ENCODE peak calls at places on chromosomes 2 and 18, in seven cellular contexts. F is right lobe of liver, P is aorta, Z is MM.1S, S is pancreas, L is neuronal stem cell, I is right cardiac atrium. X is an unnamed sample.

GRCh38 chr2:36484454-36484853 is 113.5 kb downstream of the FEZ2 start:
- DNase-seq in S (no peak), I (no peak), F (no peak), Z (no peak), L (no peak), P (no peak), X (no peak)

GRCh38 chr2:181680937-181681811 is 857 bp upstream of the NEUROD1 start:
- DNase-seq in Z (no peak), P (no peak), F (no peak), S (no peak), I (no peak), L (no peak), X (no peak)

GRCh38 chr2:159790323-159790722 is 7.7 kb downstream of the CD302 start:
- DNase-seq in I (no peak), F (no peak), Z (no peak), P (no peak), S (no peak), L (no peak), X (no peak)

GRCh38 chr2:158507141-158507540 is 50.4 kb downstream of the PKP4 start:
- DNase-seq in L (no peak), S (no peak), P (no peak), I (no peak), F (no peak), Z (no peak), X (no peak)

GRCh38 chr2:177998006-177998405 is 74.6 kb downstream of the PDE11A start:
- DNase-seq in P (no peak), S (no peak), L (no peak), F (no peak), Z (no peak), I (no peak), X (no peak)

GRCh38 chr2:226520723-226521122 is 278.9 kb downstream of the IRS1 start:
- DNase-seq in F (no peak), P (no peak), S (no peak), Z (no peak), I (no peak), L (no peak), X (no peak)

GRCh38 chr2:101974663-101975062 is 17.1 kb upstream of the IL1R2 start:
- DNase-seq in Z (no peak), I (no peak), F (no peak), L (peak; percentile 46), P (no peak), S (no peak), X (no peak)

GRCh38 chr2:26735096-26735495 is 29.0 kb upstream of the SLC35F6 start:
- DNase-seq in F (no peak), P (no peak), I (peak; percentile 68), Z (no peak), L (no peak), S (no peak), X (no peak)

GRCh38 chr18:56148373-56148772 is 490.0 kb downstream of the TXNL1 start:
- DNase-seq in F (no peak), Z (no peak), S (no peak), P (no peak), L (no peak), I (no peak), X (no peak)

GRCh38 chr18:24201699-24202687 is 63.1 kb downstream of the CABYR start:
- DNase-seq in F (no peak), P (no peak), L (no peak), S (no peak), Z (no peak), I (no peak), X (no peak)
- H3K9me3 ChIP-seq in F (no peaks in the 10 kb centered on the region), P (no peaks in the 10 kb centered on the region), L (no peaks in the 10 kb centered on the region), S (no peaks in the 10 kb centered on the region), Z (no peaks in the 10 kb centered on the region), I (no peaks in the 10 kb centered on the region), X (no peaks in the 10 kb centered on the region)

GRCh38 chr2:173986805-173987204 is 21.6 kb upstream of the SP3 start:
- DNase-seq in I (peak; percentile 32), P (no peak), S (no peak), L (no peak), Z (no peak), F (no peak), X (peak; percentile 87)

GRCh38 chr2:173982918-173983317 is 17.7 kb upstream of the SP3 start:
- DNase-seq in L (no peak), P (no peak), I (peak; percentile 44), S (no peak), F (no peak), Z (no peak), X (no peak)

GRCh38 chr2:173984866-173985588 is 19.9 kb upstream of the SP3 start:
- DNase-seq in F (no peak), P (no peak), I (peak; percentile 27), S (peak; percentile 47), Z (no peak), L (no peak), X (no peak)

GRCh38 chr2:173983414-173983871 is 18.3 kb upstream of the SP3 start:
- DNase-seq in Z (no peak), F (no peak), P (no peak), L (no peak), S (no peak), I (no peak), X (no peak)

DNA sequence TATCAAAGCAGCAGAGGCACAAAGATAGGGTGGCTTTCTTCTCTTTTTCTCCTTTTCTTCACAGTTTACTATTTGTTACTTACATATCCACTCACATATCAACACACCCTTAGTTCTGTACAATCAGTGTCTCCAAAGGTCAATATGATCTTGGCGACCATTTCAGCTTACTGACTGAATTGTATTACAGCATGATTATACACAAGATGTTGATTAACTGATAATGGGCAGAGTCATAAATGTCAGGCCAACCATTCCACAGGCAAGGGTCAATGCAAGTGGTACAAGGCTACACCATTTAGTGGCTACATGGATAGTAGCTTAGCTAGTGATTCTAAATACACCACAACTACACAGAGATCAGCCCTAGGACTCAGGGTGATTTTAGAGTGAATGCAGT is 20.4 kb upstream of the SP3 start:
- DNase-seq in I (no peak), F (no peak), Z (no peak), P (no peak), L (no peak), S (no peak), X (no peak)
- H3K4me1 ChIP-seq in I (peaks cover 15% of the 10 kb centered on the region), F (no peaks in the 10 kb centered on the region), Z (peaks cover 36% of the 10 kb centered on the region), P (peaks cover 15% of the 10 kb centered on the region), L (peaks cover 14% of the 10 kb centered on the region), S (peaks cover 19% of the 10 kb centered on the region), X (peaks cover 27% of the 10 kb centered on the region)

DNA sequence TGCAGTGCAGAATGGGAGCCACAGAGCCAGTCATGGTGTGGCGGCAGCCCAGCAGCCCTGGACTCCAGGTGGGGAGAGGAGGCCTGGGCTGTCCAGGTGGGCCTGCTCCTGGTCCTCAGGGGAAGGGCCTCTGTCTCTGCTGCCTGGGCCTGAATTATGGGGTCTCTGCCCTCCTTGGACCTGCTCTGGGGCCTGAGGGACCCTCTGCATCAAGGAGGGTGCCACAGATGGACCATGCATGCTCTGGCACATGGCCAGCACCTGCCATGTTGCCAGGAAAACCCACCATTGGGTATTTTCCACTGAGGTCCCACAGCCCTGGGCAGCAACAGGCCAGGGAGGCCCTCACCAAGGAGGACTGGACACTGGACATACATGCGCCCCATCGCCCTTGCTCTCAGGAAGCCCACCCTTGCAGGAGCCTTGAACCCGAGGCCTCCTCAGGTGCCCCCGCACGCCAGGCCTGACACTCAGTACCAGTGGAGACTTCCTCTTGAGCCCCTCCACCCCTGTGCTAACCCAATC is 107.1 kb downstream of the NDUFA10 start:
- DNase-seq in F (no peak), L (no peak), I (no peak), P (peak; percentile 56), S (no peak), Z (no peak), X (no peak)
- H3K9me3 ChIP-seq in F (no peaks in the 10 kb centered on the region), L (peaks cover 31% of the 10 kb centered on the region), I (no peaks in the 10 kb centered on the region), P (peaks cover 4% of the 10 kb centered on the region), S (no peaks in the 10 kb centered on the region), Z (no peaks in the 10 kb centered on the region), X (peaks cover 8% of the 10 kb centered on the region)

GRCh38 chr2:54603796-54604195 is 119.7 kb upstream of the EML6 start:
- DNase-seq in Z (no peak), S (no peak), I (no peak), F (no peak), L (no peak), P (no peak), X (no peak)

GRCh38 chr2:54601339-54601738 is 122.1 kb upstream of the EML6 start:
- DNase-seq in S (no peak), P (no peak), I (no peak), F (no peak), Z (no peak), L (no peak), X (no peak)

GRCh38 chr2:54604771-54605350 is 118.6 kb upstream of the EML6 start:
- DNase-seq in L (no peak), S (no peak), Z (no peak), I (no peak), F (no peak), P (no peak), X (no peak)

GRCh38 chr2:54602736-54603322 is 120.6 kb upstream of the EML6 start:
- DNase-seq in I (no peak), L (no peak), S (no peak), F (no peak), Z (no peak), P (no peak), X (no peak)

DNA sequence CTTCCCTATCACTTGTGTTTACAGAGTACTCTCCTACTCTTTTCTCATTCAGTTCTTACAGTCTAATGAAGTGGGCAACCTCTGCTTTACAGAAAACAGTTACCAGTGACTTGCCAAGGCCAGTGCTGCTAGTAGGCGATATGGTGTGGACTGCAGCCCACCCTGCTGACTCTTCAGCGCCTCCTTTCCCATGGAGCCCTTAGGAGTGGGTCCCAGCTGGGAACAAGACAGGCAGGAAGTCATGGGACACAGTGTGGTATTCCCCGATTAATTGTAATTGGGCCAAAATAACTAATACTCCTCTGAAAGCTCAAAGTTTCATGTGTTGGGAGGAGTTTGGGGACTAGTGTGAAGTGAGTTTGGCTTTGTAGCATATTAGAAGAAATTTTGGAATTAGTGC is 120.1 kb upstream of the EML6 start:
- DNase-seq in F (no peak), P (no peak), Z (no peak), S (no peak), I (peak; percentile 41), L (no peak), X (no peak)
- H3K4me1 ChIP-seq in F (no peaks in the 10 kb centered on the region), P (peaks cover 23% of the 10 kb centered on the region), Z (no peaks in the 10 kb centered on the region), S (peaks cover 35% of the 10 kb centered on the region), I (peaks cover 55% of the 10 kb centered on the region), L (peaks cover 15% of the 10 kb centered on the region), X (peaks cover 67% of the 10 kb centered on the region)

DNA sequence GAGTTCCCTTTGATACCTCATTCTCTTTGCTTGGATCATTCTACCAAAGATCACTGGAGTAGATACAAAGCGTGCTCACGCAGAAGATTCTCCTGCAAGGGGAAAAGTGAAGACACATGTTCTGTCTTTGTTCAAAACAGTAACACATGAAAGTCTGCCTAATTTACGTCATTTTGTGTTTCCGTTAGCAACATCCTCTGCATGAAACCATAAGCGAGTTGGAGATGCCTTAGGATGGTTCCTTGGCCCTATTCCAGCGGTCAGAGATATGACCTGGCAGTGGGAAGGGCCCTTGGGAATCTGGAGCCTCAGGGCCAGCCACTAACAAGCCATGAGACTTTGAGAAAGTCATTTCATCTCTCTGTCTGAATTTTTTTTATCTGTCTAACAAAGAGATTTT is 180.9 kb upstream of the TWIST2 start:
- DNase-seq in P (no peak), Z (no peak), I (no peak), L (no peak), F (no peak), S (no peak), X (no peak)
- H3K9me3 ChIP-seq in P (peaks cover 1% of the 10 kb centered on the region), Z (no peaks in the 10 kb centered on the region), I (no peaks in the 10 kb centered on the region), L (no peaks in the 10 kb centered on the region), F (no peaks in the 10 kb centered on the region), S (no peaks in the 10 kb centered on the region), X (peaks cover 3% of the 10 kb centered on the region)

GRCh38 chr2:191049728-191050639 is 36.0 kb upstream of the STAT1 start:
- DNase-seq in L (peak; percentile 5), S (no peak), F (no peak), I (peak; percentile 23), P (no peak), Z (no peak), X (peak; percentile 76)
- H3K4me1 ChIP-seq in L (no peaks in the 10 kb centered on the region), S (no peaks in the 10 kb centered on the region), F (peaks cover 3% of the 10 kb centered on the region), I (no peaks in the 10 kb centered on the region), P (no peaks in the 10 kb centered on the region), Z (peaks cover 12% of the 10 kb centered on the region), X (no peaks in the 10 kb centered on the region)

X was measured in sigmoid colon.